ENCODE peak calls at places on chromosome 10, in nine cellular contexts. L is spleen, M is transverse colon, I is heart left ventricle, P is endothelial cell of umbilical vein, R is tibial nerve, Q is ovary, X is gastrocnemius medialis, G is esophagus squamous epithelium. V is an unnamed sample. For H3K9me3, the result is how much of the 10 kb centered on the place peaks cover.

GRCh38 chr10:102280397-102281015 is 35.2 kb downstream of the GBF1 start:
- DNase-seq in R (no peak), L (no peak), G (no peak), M (no peak), X (peak), P (peak), Q (no peak), I (no peak), V (no peak)

GRCh38 chr10:43125881-43126731 is 12.1 kb upstream of the CSGALNACT2 start:
- DNase-seq in G (no peak), P (no peak), M (peak), X (no peak), Q (no peak), I (no peak), L (peak), R (no peak), V (no peak)

GRCh38 chr10:125190961-125191360 is 30.6 kb upstream of the CTBP2 start:
- DNase-seq in Q (no peak), G (no peak), M (no peak), L (peak), I (no peak), P (no peak), X (no peak), R (no peak), V (no peak)

GRCh38 chr10:70106958-70107791 is 25.4 kb downstream of the AIFM2 start:
- DNase-seq in G (no peak), X (no peak), P (no peak), Q (no peak), M (no peak), L (peak), R (no peak), I (no peak), V (no peak)

GRCh38 chr10:60894816-60895215 is 49.2 kb downstream of the RHOBTB1 start:
- DNase-seq in P (no peak), Q (no peak), R (no peak), I (no peak), L (no peak), X (no peak), M (no peak), G (no peak), V (no peak)

GRCh38 chr10:59905066-59905734 is 1.2 kb downstream of the CCDC6 start:
- DNase-seq in Q (peak), G (no peak), M (peak), I (peak), P (peak), R (no peak), X (peak), L (peak), V (peak)

GRCh38 chr10:124983321-124983720 is 41.4 kb downstream of the ZRANB1 start:
- DNase-seq in X (no peak), L (no peak), R (no peak), G (no peak), P (peak), M (no peak), I (no peak), Q (no peak), V (no peak)

GRCh38 chr10:3773465-3774017 is 11.5 kb downstream of the KLF6 start:
- DNase-seq in R (no peak), I (no peak), P (no peak), L (no peak), G (no peak), M (no peak), Q (no peak), X (no peak), V (no peak)

GRCh38 chr10:7311256-7312178 is 99.3 kb downstream of the SFMBT2 start:
- DNase-seq in R (no peak), L (no peak), Q (no peak), I (no peak), M (no peak), X (no peak), G (no peak), P (no peak), V (no peak)

GRCh38 chr10:132187421-132188138 is 832 bp downstream of the DPYSL4 start:
- DNase-seq in R (no peak), X (no peak), I (peak), L (no peak), P (peak), Q (no peak), M (no peak), G (no peak), V (no peak)

GRCh38 chr10:79360499-79361342 is 13.5 kb downstream of the PPIF start:
- DNase-seq in P (no peak), X (no peak), M (no peak), L (peak), R (no peak), Q (no peak), G (no peak), I (no peak), V (no peak)

GRCh38 chr10:70634011-70634410 is 31.5 kb upstream of the PRF1 start:
- DNase-seq in G (no peak), X (no peak), P (no peak), M (no peak), L (no peak), I (no peak), Q (no peak), R (no peak), V (no peak)

GRCh38 chr10:30384791-30385201 is 35.7 kb upstream of the MTPAP start:
- DNase-seq in G (no peak), I (no peak), X (no peak), P (no peak), L (no peak), R (no peak), M (no peak), Q (no peak), V (no peak)

GRCh38 chr10:53839437-53840039 is 961.5 kb downstream of the PCDH15 start:
- DNase-seq in R (no peak), G (no peak), Q (no peak), I (no peak), X (no peak), M (no peak), L (no peak), P (peak), V (no peak)

GRCh38 chr10:24642921-24643678 is 80.6 kb downstream of the ARHGAP21 start:
- DNase-seq in X (no peak), I (no peak), P (peak), Q (no peak), G (no peak), R (peak), L (no peak), M (no peak), V (no peak)

GRCh38 chr10:14032406-14032998 is 298.2 kb downstream of the FRMD4A start:
- DNase-seq in G (no peak), R (no peak), Q (no peak), L (peak), I (no peak), P (peak), M (no peak), X (no peak), V (no peak)

GRCh38 chr10:125154529-125154928 is 5.8 kb downstream of the CTBP2 start:
- DNase-seq in I (no peak), Q (no peak), L (no peak), M (no peak), G (no peak), R (no peak), P (no peak), X (no peak), V (no peak)

GRCh38 chr10:124601431-124602120 is 140.0 kb downstream of the LHPP start:
- DNase-seq in Q (peak), L (peak), M (no peak), R (no peak), G (peak), I (peak), X (no peak), P (no peak), V (no peak)

GRCh38 chr10:88473989-88474883 is 108.9 kb downstream of the RNLS start:
- DNase-seq in R (no peak), L (no peak), X (peak), Q (no peak), I (no peak), M (peak), P (no peak), G (no peak), V (peak)

GRCh38 chr10:52918714-52919316 is 146.2 kb upstream of the MBL2 start:
- DNase-seq in R (no peak), X (no peak), L (no peak), P (no peak), G (no peak), Q (no peak), M (no peak), I (no peak), V (no peak)

GRCh38 chr10:32937824-32938482 is 20.1 kb downstream of the ITGB1 start:
- DNase-seq in G (no peak), R (no peak), P (peak), M (peak), X (no peak), Q (no peak), L (peak), I (no peak), V (no peak)

GRCh38 chr10:25747038-25747437 is 187.0 kb upstream of the MYO3A start:
- DNase-seq in L (no peak), X (no peak), M (no peak), P (no peak), Q (no peak), R (no peak), G (no peak), I (no peak), V (no peak)

GRCh38 chr10:452512-453504 is 236.7 kb downstream of the DIP2C start:
- DNase-seq in I (no peak), R (no peak), P (no peak), Q (no peak), M (no peak), L (peak), G (no peak), X (no peak), V (no peak)

GRCh38 chr10:19111501-19112267 is 63.1 kb downstream of the MALRD1 start:
- DNase-seq in R (no peak), P (no peak), X (no peak), G (no peak), L (no peak), I (no peak), M (no peak), Q (no peak), V (no peak)

GRCh38 chr10:92891885-92892705 is 43.8 kb downstream of the EXOC6 start:
- DNase-seq in L (no peak), R (peak), M (peak), X (peak), I (no peak), Q (peak), P (peak), G (no peak), V (peak)

GRCh38 chr10:89384474-89385324 is 6.8 kb downstream of the IFIT1B start:
- DNase-seq in L (no peak), I (no peak), P (no peak), Q (no peak), M (no peak), R (no peak), G (no peak), X (no peak), V (no peak)

GRCh38 chr10:75643944-75644820 is 212.8 kb downstream of the LRMDA start:
- DNase-seq in P (no peak), R (no peak), L (no peak), X (no peak), G (no peak), I (no peak), M (peak), Q (no peak), V (no peak)

GRCh38 chr10:102721954-102722353 is 7.5 kb downstream of the SFXN2 start:
- DNase-seq in G (no peak), I (no peak), L (no peak), Q (no peak), X (no peak), R (no peak), M (no peak), P (no peak), V (no peak)

DNA sequence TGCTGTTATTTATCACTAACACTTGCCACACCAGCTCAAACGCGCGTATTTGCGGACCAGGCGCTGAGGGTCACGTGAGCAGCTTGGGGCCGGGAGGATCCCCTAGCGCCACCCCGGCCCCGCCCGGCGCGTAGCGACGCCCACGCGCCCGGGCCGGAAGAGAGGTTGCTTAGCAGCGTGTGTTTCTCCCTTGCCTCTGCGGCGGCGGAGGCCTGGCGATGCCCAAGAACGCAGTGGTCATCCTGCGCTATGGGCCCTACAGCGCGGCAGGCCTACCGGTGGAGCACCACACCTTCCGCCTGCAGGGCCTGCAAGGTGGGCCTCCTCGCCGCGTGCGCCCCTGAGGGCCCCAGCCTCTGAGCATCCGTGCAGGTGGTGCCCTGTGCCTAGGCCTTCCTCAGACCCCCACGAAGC is at the start of gene C10orf53:
- DNase-seq in X (no peak), I (no peak), M (no peak), L (no peak), P (peak), Q (no peak), G (no peak), R (no peak), V (no peak)
- H3K4me3 ChIP-seq in X (no peak), I (no peak), M (no peak), L (no peak), P (no peak), Q (no peak), G (no peak), R (no peak), V (no peak)

DNA sequence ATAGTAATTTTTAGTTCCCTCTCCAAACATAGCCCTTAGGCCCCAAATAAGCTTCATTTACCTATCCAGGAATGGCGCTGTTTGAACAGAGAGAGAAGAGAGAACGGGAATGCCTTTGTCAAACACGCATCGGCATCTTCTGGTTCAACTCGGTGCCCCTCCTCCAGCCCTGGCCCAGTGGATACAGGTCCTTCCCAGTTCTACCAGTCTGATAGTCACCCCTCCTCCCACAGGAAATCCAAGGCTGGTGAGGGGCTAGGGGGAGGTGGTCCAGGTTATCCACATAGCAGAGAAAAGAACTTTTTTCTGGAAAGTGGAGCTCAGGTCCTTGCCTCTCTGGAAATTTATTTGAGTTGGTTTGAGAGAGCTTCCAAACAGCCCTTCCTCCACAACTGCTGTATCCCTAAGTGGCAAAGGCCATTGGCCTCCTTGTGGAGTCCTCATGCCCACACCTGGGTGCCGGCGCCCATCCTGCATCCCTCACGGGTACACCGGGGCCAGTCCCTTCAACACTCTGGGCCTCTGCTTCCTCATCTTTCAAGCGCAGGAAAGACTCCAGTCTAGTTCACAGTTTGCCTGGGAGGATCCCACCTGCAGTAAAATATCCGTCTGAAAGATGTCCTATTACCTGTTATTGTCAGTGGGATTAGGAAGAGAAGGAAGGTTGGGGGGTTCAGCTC is 287.4 kb downstream of the CELF2 start:
- DNase-seq in L (no peak), G (no peak), Q (no peak), R (no peak), X (no peak), P (no peak), M (no peak), I (no peak), V (no peak)
- H3K9me3 ChIP-seq in L (under half), G (under half), Q (under half), R (under half), X (under half), P (under half), M (under half), I (under half), V (under half)

DNA sequence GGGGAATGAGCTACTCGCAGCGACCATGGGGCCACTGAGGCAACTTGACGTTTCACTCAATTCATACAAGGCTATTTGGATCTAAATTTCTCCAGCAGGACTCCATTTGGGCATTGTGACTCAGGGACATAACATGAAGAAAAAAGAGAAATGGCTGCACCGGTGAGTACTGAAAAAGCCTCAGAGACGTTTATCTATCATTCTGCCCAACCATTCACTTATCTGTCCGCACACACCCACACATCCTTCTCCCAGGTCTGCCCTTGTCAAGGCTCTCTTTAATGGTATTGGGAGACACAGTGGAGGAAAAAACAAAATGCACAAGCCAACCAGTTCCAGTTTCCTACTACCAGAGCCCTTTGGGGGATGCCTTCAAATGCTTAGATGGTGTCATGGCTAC is 35.5 kb upstream of the TM9SF3 start:
- DNase-seq in G (no peak), I (no peak), Q (no peak), M (no peak), P (no peak), X (no peak), L (no peak), R (no peak), V (no peak)
- TF ChIP-seq POLR2A in G (no peak), I (no peak), Q (no peak), M (no peak), P (no peak), X (no peak), L (no peak), R (no peak), V (no peak)

GRCh38 chr10:127196227-127196954 is at the start of gene INSYN2A:
- DNase-seq in L (no peak), X (no peak), I (no peak), M (peak), Q (peak), R (peak), G (no peak), P (peak), V (no peak)
- H3K4me3 ChIP-seq in L (peak), X (peak), I (peak), M (no peak), Q (peak), R (peak), G (peak), P (peak), V (peak)

DNA sequence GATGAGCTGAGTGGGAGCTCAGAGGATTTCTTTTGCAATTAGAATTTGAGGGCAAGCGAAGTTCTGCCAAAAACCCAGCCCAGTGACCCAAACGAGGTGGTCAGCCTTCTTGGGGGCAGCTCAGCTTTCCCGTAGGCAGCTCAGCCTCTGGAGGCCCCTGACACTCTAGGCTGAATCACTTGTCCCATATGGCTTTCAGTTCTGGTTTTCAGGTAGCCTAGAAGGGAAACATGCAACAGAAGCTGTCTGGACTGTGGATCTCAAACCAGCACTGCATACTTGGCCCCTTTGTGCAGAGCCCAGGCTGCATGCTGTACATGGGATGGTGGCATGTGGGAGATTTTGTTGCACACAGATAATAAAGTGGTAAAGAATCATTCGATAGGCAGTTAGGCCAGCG is 322.8 kb downstream of the ANKRD30A start:
- DNase-seq in G (no peak), I (no peak), P (no peak), R (no peak), Q (no peak), M (no peak), L (no peak), X (no peak), V (no peak)
- H3K9me3 ChIP-seq in G (under half), I (under half), P (under half), R (under half), Q (under half), M (under half), L (under half), X (under half), V (under half)

GRCh38 chr10:44976352-44977198 is 2.0 kb downstream of the DEPP1 start:
- DNase-seq in G (no peak), M (no peak), R (no peak), L (peak), I (no peak), Q (peak), P (peak), X (no peak), V (no peak)
- TF ChIP-seq POLR2A in G (no peak), M (peak), R (peak), L (no peak), I (no peak), Q (peak), P (no peak), X (no peak), V (peak)

DNA sequence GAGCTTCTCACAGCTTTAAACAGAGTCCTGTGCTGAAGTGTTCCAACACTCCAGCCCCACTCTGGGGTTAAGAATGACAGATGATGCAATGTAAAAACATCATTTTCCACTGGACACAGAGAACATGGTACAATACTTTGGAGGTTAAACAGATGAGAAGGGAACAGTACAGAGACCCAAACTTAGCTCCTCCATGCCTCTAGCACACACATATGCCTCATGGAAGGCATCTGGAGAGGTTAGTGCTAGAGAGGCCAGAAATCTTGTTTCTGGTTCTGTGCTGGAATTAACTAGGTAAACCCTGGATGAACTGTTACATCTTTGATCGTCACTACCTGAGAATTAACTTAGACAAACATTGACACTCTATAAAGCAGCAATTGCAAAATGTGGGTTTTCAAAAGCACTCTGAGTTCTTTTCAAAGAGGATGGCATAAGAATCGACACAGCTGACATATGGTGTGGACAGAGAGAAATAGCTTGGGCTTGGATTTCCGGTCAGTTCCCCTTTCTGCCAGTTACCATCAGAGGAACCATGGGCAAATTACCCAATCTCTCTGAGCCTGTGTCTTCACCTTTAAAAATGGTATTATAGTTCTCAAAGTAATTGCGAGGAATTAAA is 81.9 kb downstream of the KCNMA1 start:
- DNase-seq in I (no peak), L (no peak), R (no peak), Q (no peak), G (no peak), X (peak), M (no peak), P (no peak), V (no peak)
- H3K4me3 ChIP-seq in I (no peak), L (no peak), R (no peak), Q (no peak), G (no peak), X (no peak), M (no peak), P (no peak), V (no peak)

DNA sequence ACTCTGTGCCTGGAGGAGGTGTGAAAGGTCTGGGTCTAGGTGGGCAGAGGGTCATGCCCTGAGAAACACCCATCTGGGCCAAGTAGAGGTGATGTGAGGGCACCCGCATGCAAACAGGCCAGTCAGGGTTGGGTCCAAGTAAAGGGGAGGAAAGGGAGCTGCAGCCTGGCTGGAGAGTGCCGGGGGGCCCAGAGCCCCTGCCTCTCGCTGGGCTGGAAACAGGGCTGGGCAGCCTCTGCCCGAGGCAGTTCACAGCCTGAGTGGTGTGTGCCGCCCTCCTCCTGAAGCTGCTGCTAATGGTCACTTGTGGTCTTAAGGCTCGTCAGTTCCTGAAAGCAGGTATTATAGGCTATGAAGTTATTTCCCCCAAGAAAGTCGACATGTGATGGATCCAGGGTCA is 7.3 kb downstream of the CYP2E1 start:
- DNase-seq in L (no peak), P (no peak), M (no peak), R (no peak), G (no peak), Q (no peak), X (no peak), I (no peak), V (no peak)
- H3K9me3 ChIP-seq in L (under half), P (under half), M (under half), R (under half), G (under half), Q (under half), X (under half), I (under half), V (under half)